ENCODE peak calls at places on chromosomes 5 and 9, in seven cellular contexts. P, Q, V, A, B, R and E are unnamed samples.

GRCh38 chr9:118331622-118332045 is 627.4 kb downstream of the TLR4 start:
- DNase-seq in Q (peak; percentile 91), B (no peak), R (no peak), A (no peak), P (no peak), V (peak; percentile 0), E (no peak)

GRCh38 chr9:110346325-110346724 is 8.7 kb upstream of the TXNDC8 start:
- DNase-seq in R (no peak), B (no peak), P (no peak), Q (no peak), V (no peak), A (no peak), E (no peak)

GRCh38 chr5:143376195-143376772 is 27.2 kb downstream of the NR3C1 start:
- DNase-seq in Q (no peak), A (no peak), P (no peak), V (no peak), R (no peak), B (no peak), E (no peak)

GRCh38 chr5:91272858-91273257 is 110.3 kb downstream of the ARRDC3 start:
- DNase-seq in R (no peak), V (no peak), Q (no peak), P (no peak), B (no peak), A (no peak), E (no peak)

GRCh38 chr9:131578778-131579504 is 33.6 kb downstream of the PRRT1B start:
- DNase-seq in R (no peak), V (no peak), B (no peak), P (no peak), Q (peak; percentile 89), A (peak; percentile 63), E (peak; percentile 31)

GRCh38 chr5:31442253-31442820 is 89.6 kb downstream of the DROSHA start:
- DNase-seq in A (no peak), P (no peak), V (no peak), B (no peak), Q (no peak), R (no peak), E (no peak)

GRCh38 chr9:36759141-36759540 is 186.4 kb downstream of the MELK start:
- DNase-seq in R (no peak), P (no peak), Q (no peak), V (no peak), B (no peak), A (no peak), E (no peak)

GRCh38 chr5:32308951-32309350 is 3.8 kb downstream of the MTMR12 start:
- DNase-seq in A (no peak), V (peak; percentile 51), B (no peak), Q (no peak), P (no peak), R (no peak), E (no peak)

GRCh38 chr5:55715519-55716078 is 3.5 kb upstream of the SLC38A9 start:
- DNase-seq in Q (no peak), A (no peak), B (no peak), P (no peak), R (no peak), V (peak; percentile 7), E (no peak)

GRCh38 chr9:7570107-7570720 is 229.4 kb downstream of the DMAC1 start:
- DNase-seq in B (peak; percentile 79), V (peak; percentile 60), A (peak; percentile 70), Q (peak; percentile 55), P (no peak), R (peak; percentile 61), E (peak; percentile 76)

GRCh38 chr5:75050415-75050814 is 1.9 kb downstream of the GCNT4 start:
- DNase-seq in R (no peak), B (peak; percentile 40), Q (no peak), A (no peak), P (no peak), V (peak; percentile 41), E (no peak)

GRCh38 chr5:180377556-180378197 is 24.5 kb upstream of the GFPT2 start:
- DNase-seq in P (no peak), A (no peak), Q (no peak), R (no peak), B (no peak), V (no peak), E (no peak)

GRCh38 chr5:180379355-180380070 is 26.4 kb upstream of the GFPT2 start:
- DNase-seq in B (no peak), A (no peak), P (no peak), R (no peak), V (no peak), Q (no peak), E (no peak)

GRCh38 chr5:180380441-180380840 is 27.3 kb upstream of the GFPT2 start:
- DNase-seq in V (no peak), Q (no peak), A (no peak), P (no peak), R (no peak), B (no peak), E (no peak)

GRCh38 chr5:180376511-180376910 is 23.4 kb upstream of the GFPT2 start:
- DNase-seq in R (no peak), V (no peak), Q (no peak), A (no peak), B (no peak), P (no peak), E (no peak)

GRCh38 chr5:180378412-180379344 is 25.5 kb upstream of the GFPT2 start:
- DNase-seq in P (no peak), Q (no peak), B (no peak), A (no peak), R (no peak), V (no peak), E (no peak)
- H3K27ac ChIP-seq in P (no peak overlapping the region), Q (no peak overlapping the region), B (no peak overlapping the region), A (no peak overlapping the region), R (no peak overlapping the region), V (no peak overlapping the region), E (no peak overlapping the region)

GRCh38 chr5:151587796-151588606 is 3.1 kb downstream of the FAT2 start:
- DNase-seq in B (no peak), A (no peak), P (no peak), Q (no peak), V (no peak), R (no peak), E (no peak)
- H3K4me1 ChIP-seq in B (no peaks in the 10 kb centered on the region), A (no peaks in the 10 kb centered on the region), P (peaks cover 7% of the 10 kb centered on the region), Q (no peaks in the 10 kb centered on the region), V (no peaks in the 10 kb centered on the region), R (no peaks in the 10 kb centered on the region), E (no peaks in the 10 kb centered on the region)

DNA sequence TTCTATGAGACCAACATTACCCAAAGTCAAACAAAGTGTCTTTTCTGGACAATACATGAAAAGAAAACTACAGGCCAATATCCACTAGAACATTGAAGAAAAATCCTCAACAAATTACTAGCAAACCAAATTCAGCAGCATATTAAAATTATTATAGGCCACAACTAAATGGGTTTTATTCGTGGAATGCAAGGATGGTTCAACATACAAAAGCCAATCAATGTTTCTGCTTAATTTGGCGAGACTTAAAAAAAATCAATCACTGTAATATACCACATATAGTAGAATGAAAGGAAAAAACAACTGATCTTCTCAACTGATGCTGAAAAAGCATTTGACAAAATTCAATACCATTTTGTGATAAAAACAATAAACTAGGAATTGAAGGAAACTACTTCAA is 51.8 kb upstream of the FNIP1 start:
- DNase-seq in V (no peak), R (no peak), P (no peak), A (no peak), Q (no peak), B (no peak), E (no peak)
- H3K9me3 ChIP-seq in V (no peaks in the 10 kb centered on the region), R (peaks cover 21% of the 10 kb centered on the region), P (peaks cover 7% of the 10 kb centered on the region), A (peaks cover 33% of the 10 kb centered on the region), Q (peaks cover 2% of the 10 kb centered on the region), B (peaks cover 17% of the 10 kb centered on the region), E (peaks cover 10% of the 10 kb centered on the region)

DNA sequence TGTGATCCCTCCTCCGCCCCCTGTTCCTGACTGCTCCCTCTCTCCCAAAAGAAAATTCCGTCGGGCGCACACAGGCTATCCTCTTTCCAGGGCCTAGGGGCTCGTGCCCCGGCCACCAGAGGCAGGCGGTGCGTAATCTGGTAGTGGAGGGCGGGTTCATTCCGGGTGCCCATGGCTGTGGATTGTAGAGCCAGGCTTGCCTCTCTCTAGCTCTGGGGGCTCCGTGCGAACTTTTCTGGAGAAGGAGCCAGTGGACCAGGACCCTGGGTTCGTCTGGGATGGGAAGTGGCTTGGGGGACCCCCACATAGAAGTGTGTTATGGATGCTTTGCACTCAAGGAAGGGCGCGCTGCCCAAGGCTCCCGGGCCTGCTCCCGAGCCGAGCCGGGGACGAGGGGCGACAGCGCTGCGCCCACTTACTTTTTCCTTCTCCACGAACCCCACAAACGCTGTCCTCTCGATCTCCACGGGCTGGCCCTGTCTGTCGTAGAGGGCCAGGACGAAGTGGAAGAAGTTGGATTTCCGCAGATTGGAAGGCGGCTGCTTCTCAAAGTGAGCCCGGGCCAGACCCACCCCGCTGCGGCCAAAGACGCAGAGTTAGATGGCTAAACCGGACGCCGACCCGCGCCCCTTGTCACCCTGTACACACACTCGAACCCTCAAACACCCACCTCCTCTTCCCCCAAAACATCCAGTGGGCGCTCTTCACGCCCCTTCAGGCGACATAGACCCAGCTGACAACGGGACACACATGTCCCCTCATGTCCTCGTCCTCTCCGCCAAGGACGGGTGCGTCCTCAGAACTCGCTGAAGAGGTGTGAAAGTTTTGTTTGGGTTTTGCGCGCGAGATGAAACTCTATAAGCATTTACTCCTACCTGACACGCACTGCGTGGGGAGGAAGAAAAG is 2.9 kb downstream of the EBF1 start:
- DNase-seq in Q (no peak), A (no peak), P (no peak), R (no peak), V (no peak), B (no peak), E (no peak)
- H3K27ac ChIP-seq in Q (no peak overlapping the region), A (no peak overlapping the region), P (peak overlapping the region; percentile 86), R (peak overlapping the region; percentile 97), V (no peak overlapping the region), B (peak overlapping the region; percentile 95), E (no peak overlapping the region)